ENCODE peak calls at places on chromosome 16, in eight cellular contexts. U is AG04450, Z is bronchial epithelial cell, D is stomach, H is tibial nerve, R is GM23338, P is fibroblast of pulmonary artery, L is right atrium auricular region. V is an unnamed sample.

GRCh38 chr16:2154533-2155090 is 970 bp upstream of the TRAF7 start:
- DNase-seq in H (no peak), P (peak), U (no peak), Z (no peak), L (no peak), D (no peak), R (peak), V (no peak)

GRCh38 chr16:48452991-48453760 is 68.0 kb upstream of the SIAH1 start:
- DNase-seq in H (no peak), L (peak), P (no peak), D (no peak), R (no peak), U (no peak), Z (no peak), V (no peak)

GRCh38 chr16:73052441-73053030 is 4.6 kb upstream of the ZFHX3 start:
- DNase-seq in D (no peak), R (peak), P (no peak), U (no peak), L (no peak), Z (no peak), H (no peak), V (no peak)

GRCh38 chr16:3881499-3881995 is 1.0 kb upstream of the CREBBP start:
- DNase-seq in P (no peak), L (no peak), U (no peak), Z (no peak), R (peak), D (no peak), H (no peak), V (no peak)

GRCh38 chr16:397736-398332 is 835 bp downstream of the NME4 start:
- DNase-seq in P (peak), H (peak), U (no peak), D (peak), R (peak), Z (peak), L (peak), V (peak)

GRCh38 chr16:19704321-19705130 is 13.5 kb downstream of the KNOP1 start:
- DNase-seq in P (peak), R (no peak), D (no peak), L (no peak), U (peak), Z (peak), H (peak), V (peak)

GRCh38 chr16:69940676-69941075 is 10.5 kb upstream of the CLEC18A start:
- DNase-seq in R (no peak), H (peak), P (no peak), D (no peak), Z (no peak), L (no peak), U (no peak), V (no peak)

GRCh38 chr16:31502981-31503380 is 5.2 kb downstream of the RUSF1 start:
- DNase-seq in L (no peak), D (no peak), U (no peak), H (no peak), P (peak), Z (no peak), R (no peak), V (peak)

GRCh38 chr16:73058221-73058615 is 10.3 kb upstream of the ZFHX3 start:
- DNase-seq in Z (no peak), D (peak), U (no peak), R (peak), H (no peak), P (peak), L (no peak), V (no peak)

GRCh38 chr16:35752773-35753558 is 2293.6 kb downstream of the TP53TG3F start:
- DNase-seq in U (no peak), Z (no peak), R (no peak), P (no peak), H (no peak), D (no peak), L (peak), V (no peak)

GRCh38 chr16:88422733-88423447 is 30.2 kb upstream of the ZFPM1 start:
- DNase-seq in Z (no peak), D (no peak), P (no peak), U (no peak), R (no peak), L (no peak), H (no peak), V (no peak)
- TF ChIP-seq CTCF in Z (no peak), D (no peak), P (no peak), U (no peak), R (no peak), L (no peak), H (no peak), V (no peak)

DNA sequence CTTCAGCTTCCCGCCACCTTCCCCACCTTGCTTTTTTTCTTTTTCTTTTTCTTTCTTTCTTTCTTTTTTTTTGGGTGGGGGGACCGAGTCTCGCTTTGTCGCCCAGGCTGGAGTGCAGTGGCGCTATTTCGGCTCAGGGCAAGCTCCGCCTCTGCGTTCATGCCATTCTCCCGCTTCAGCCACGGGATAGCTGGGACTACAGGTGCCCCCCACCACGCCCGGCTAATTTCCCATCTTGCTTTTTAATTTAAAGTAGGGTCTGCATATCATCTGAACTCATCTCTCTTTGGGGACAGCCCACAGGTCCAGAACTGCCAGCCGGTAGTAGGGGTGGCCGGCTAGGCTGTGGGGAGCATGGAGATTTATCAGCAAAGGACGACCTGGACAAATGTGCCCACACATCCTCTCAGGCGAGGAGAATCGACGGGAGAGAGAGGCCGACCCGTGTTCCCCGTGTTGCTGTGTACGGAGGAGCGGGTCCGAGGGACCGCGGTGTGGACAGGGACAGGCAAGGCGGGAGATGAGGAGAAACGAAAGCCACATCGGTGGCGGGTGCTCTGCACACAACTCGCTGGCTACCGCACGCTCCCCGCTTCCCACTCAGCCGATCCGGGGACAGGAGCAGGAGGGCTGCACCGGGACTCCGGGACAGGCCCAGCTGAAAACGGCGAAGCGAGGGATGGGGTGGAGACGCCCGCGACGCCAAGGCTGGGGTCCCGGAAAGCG is 2.4 kb downstream of the MT1M start:
- DNase-seq in P (no peak), L (no peak), D (no peak), R (peak), H (no peak), Z (no peak), U (no peak), V (no peak)
- H3K4me3 ChIP-seq in P (peak), L (peak), D (peak), R (peak), H (no peak), Z (no peak), U (peak), V (peak)

GRCh38 chr16:78487471-78487870 is 388.0 kb downstream of the WWOX start:
- DNase-seq in R (no peak), L (no peak), P (no peak), H (no peak), U (no peak), D (no peak), Z (no peak), V (no peak)

GRCh38 chr16:78489631-78490030 is 390.2 kb downstream of the WWOX start:
- DNase-seq in U (no peak), P (no peak), R (no peak), L (no peak), Z (no peak), H (no peak), D (no peak), V (no peak)

GRCh38 chr16:78490431-78490830 is 391.0 kb downstream of the WWOX start:
- DNase-seq in R (no peak), P (no peak), Z (no peak), D (no peak), U (no peak), L (no peak), H (no peak), V (no peak)

GRCh38 chr16:78489072-78489471 is 389.6 kb downstream of the WWOX start:
- DNase-seq in R (no peak), U (no peak), Z (no peak), H (no peak), D (no peak), P (no peak), L (no peak), V (no peak)

DNA sequence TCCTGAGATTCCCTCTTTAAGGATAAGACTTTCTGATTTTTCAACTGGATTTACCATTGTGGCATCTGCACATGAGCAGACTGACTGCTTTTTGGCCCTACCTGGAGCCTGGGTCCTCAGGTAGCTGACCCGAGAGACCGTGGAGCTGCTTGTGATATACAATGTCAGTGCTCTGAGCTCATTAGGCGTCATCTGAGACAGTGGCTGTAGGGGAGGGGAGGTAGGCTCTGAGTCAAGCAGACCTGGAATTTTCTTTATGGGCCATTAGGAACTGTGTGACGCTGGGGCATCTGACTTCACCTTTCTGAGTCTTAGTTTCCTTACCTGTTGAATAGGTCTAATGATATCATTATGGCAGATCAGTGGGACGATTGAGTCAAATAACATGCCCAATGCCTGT is 389.0 kb downstream of the WWOX start:
- DNase-seq in L (no peak), D (no peak), Z (no peak), R (no peak), U (no peak), H (no peak), P (no peak), V (no peak)
- TF ChIP-seq CTCF in L (no peak), D (no peak), Z (no peak), R (no peak), U (no peak), H (no peak), P (no peak), V (no peak)

DNA sequence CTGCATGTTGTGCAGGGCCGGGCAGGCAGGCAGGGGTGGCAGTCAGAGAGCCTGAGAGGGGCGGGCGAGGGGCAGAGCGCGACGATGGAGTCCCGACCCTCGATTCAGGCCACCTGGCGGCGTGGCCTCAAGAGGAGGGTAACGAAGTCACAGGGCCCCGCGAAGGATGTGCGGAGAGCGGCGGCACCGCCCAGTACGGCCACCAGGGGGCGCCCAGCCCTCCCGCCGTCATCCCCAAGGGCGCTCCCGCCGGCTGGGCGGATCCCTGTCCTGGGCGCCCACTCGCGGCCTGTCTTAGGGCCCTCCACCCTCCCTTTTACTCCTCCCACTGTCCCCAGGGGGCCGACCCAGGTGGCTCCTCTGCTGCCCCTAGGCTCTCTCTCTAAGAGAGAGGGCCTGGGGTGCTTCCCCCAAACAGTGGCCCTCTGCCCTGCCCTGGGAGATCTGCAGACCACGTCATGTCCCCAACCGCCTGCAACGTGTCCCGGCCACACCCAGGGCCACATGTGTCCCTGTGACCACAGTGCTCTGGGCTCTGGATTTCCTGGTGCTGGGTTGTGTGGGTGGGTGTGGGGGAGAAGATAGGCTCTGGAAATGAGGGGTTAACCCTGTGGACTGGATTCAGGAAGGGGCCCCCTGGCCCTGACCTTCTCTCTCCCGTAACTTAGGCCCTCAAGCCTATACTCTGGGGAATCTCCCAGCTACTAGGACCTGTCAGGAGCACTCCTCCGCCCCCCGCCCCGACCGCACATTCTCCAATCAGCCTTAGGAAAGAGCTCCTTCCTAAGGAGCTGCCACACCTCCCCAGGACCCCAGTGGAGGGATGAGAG is 5.9 kb downstream of the DPEP2 start:
- DNase-seq in U (peak), L (peak), D (peak), P (peak), H (peak), Z (peak), R (peak), V (peak)
- H3K4me3 ChIP-seq in U (peak), L (peak), D (peak), P (peak), H (peak), Z (peak), R (peak), V (no peak)

GRCh38 chr16:59573528-59574271 is 839.6 kb upstream of the GOT2 start:
- DNase-seq in P (peak), R (no peak), D (no peak), Z (no peak), L (no peak), U (peak), H (no peak), V (peak)
- TF ChIP-seq CTCF in P (no peak), R (no peak), D (no peak), Z (no peak), L (no peak), U (no peak), H (no peak), V (no peak)

GRCh38 chr16:22001591-22001990 is 675 bp upstream of the PDZD9 start:
- DNase-seq in L (no peak), D (no peak), R (no peak), H (no peak), P (peak), U (peak), Z (peak), V (peak)
- H3K4me3 ChIP-seq in L (no peak), D (no peak), R (no peak), H (no peak), P (peak), U (no peak), Z (no peak), V (no peak)

DNA sequence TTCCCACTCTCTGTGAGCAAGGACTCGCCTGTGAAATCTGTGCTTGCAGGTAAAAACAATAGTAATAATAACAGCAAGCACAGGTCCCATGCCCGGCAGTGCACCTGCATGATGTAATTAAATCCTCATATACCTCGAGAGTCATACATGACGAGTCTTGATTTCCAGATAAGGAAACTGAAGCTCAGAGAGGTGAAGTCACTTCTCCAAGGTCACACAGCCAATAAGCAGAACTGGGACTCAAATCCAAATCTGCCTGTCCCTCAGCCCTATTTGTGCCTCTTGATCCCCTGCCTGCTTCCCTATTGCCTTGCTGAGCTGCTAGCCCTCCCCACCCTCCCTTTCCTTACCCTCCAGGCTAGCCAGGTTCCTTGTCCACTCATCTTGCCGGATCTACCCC is 38.0 kb upstream of the CPNE2 start:
- DNase-seq in Z (no peak), D (no peak), R (no peak), P (no peak), U (no peak), H (no peak), L (no peak), V (no peak)
- TF ChIP-seq CTCF in Z (no peak), D (no peak), R (no peak), P (no peak), U (no peak), H (no peak), L (no peak), V (no peak)

V was measured in astrocyte of the spinal cord.